ENCODE peak calls at places on chromosome 20, in six cellular contexts. X is GM04503; J is OCI-LY7; L is effector memory CD8-positive, alpha-beta T cell; G is nephron progenitor cell; T is hypothalamus. W is an unnamed sample.

GRCh38 chr20:19975901-19976300 is 41.3 kb upstream of the NAA20 start:
- DNase-seq in X (no peak), J (no peak), L (no peak), G (no peak), T (peak; percentile 14), W (no peak)

GRCh38 chr20:3323398-3323797 is 84.1 kb downstream of the DNAAF9 start:
- DNase-seq in X (no peak), J (no peak), L (no peak), G (no peak), T (no peak), W (no peak)

GRCh38 chr20:13922241-13922640 is 68.2 kb downstream of the SEL1L2 start:
- DNase-seq in X (no peak), J (no peak), L (no peak), G (no peak), T (no peak), W (no peak)

GRCh38 chr20:33954504-33954903 is 39.2 kb upstream of the RALY start:
- DNase-seq in X (no peak), J (no peak), L (no peak), G (no peak), T (no peak), W (no peak)

GRCh38 chr20:32872266-32872665 is 13.5 kb downstream of the EFCAB8 start:
- DNase-seq in X (no peak), J (no peak), L (no peak), G (no peak), T (no peak), W (no peak)

GRCh38 chr20:18005170-18005989 is 36.6 kb downstream of the MGME1 start:
- DNase-seq in X (no peak), J (peak; percentile 46), L (no peak), G (no peak), T (no peak), W (peak; percentile 82)

GRCh38 chr20:8066662-8067061 is 47.1 kb upstream of the TMX4 start:
- DNase-seq in X (no peak), J (no peak), L (no peak), G (no peak), T (no peak), W (no peak)

GRCh38 chr20:44097521-44098255 is 89.3 kb downstream of the JPH2 start:
- DNase-seq in X (no peak), J (no peak), L (no peak), G (no peak), T (no peak), W (peak; percentile 61)

W was measured in lower leg skin.